ENCODE peak calls at places on chromosomes 12 and 14, in four cellular contexts. One of them, this sample, is unnamed.

GRCh38 chr14:36208690-36209278 is 32.3 kb upstream of the PTCSC3 start:
- DNase-seq in stimulated activated effector memory CD8-positive, alpha-beta T cell treated with anti-CD3 and anti-CD28 coated beads, Interleukin-12 subunit alpha, Interleukin-12 subunit beta, amount 100 ng/mL, for 72 hours: no peak
- DNase-seq in HTR-8/SVneo: no peak
- DNase-seq in A172: no peak
- DNase-seq in this sample: no peak

GRCh38 chr12:68617160-68617926 is 6.6 kb downstream of the RAP1B start:
- DNase-seq in stimulated activated effector memory CD8-positive, alpha-beta T cell treated with anti-CD3 and anti-CD28 coated beads, Interleukin-12 subunit alpha, Interleukin-12 subunit beta, amount 100 ng/mL, for 72 hours: no peak
- DNase-seq in HTR-8/SVneo: no peak
- DNase-seq in A172: no peak
- DNase-seq in this sample: no peak

GRCh38 chr12:66049538-66050282 is 80.8 kb downstream of the LLPH start:
- DNase-seq in stimulated activated effector memory CD8-positive, alpha-beta T cell treated with anti-CD3 and anti-CD28 coated beads, Interleukin-12 subunit alpha, Interleukin-12 subunit beta, amount 100 ng/mL, for 72 hours: no peak
- DNase-seq in HTR-8/SVneo: no peak
- DNase-seq in A172: no peak
- DNase-seq in this sample: no peak

GRCh38 chr14:34190746-34191145 is 239.9 kb upstream of the EGLN3 start:
- DNase-seq in stimulated activated effector memory CD8-positive, alpha-beta T cell treated with anti-CD3 and anti-CD28 coated beads, Interleukin-12 subunit alpha, Interleukin-12 subunit beta, amount 100 ng/mL, for 72 hours: no peak
- DNase-seq in HTR-8/SVneo: no peak
- DNase-seq in A172: no peak
- DNase-seq in this sample: no peak

GRCh38 chr12:2976581-2976996 is 17.4 kb downstream of the TEAD4 start:
- DNase-seq in stimulated activated effector memory CD8-positive, alpha-beta T cell treated with anti-CD3 and anti-CD28 coated beads, Interleukin-12 subunit alpha, Interleukin-12 subunit beta, amount 100 ng/mL, for 72 hours: no peak
- DNase-seq in HTR-8/SVneo: no peak
- DNase-seq in A172: no peak
- DNase-seq in this sample: no peak

GRCh38 chr14:85471156-85471555 is 58.8 kb upstream of the FLRT2 start:
- DNase-seq in stimulated activated effector memory CD8-positive, alpha-beta T cell treated with anti-CD3 and anti-CD28 coated beads, Interleukin-12 subunit alpha, Interleukin-12 subunit beta, amount 100 ng/mL, for 72 hours: no peak
- DNase-seq in HTR-8/SVneo: no peak
- DNase-seq in A172: no peak
- DNase-seq in this sample: peak

GRCh38 chr14:90759370-90760054 is 56.7 kb downstream of the TTC7B start:
- DNase-seq in stimulated activated effector memory CD8-positive, alpha-beta T cell treated with anti-CD3 and anti-CD28 coated beads, Interleukin-12 subunit alpha, Interleukin-12 subunit beta, amount 100 ng/mL, for 72 hours: peak
- DNase-seq in HTR-8/SVneo: no peak
- DNase-seq in A172: no peak
- DNase-seq in this sample: no peak

GRCh38 chr14:65222434-65222833 is 120.1 kb upstream of the MAX start:
- DNase-seq in stimulated activated effector memory CD8-positive, alpha-beta T cell treated with anti-CD3 and anti-CD28 coated beads, Interleukin-12 subunit alpha, Interleukin-12 subunit beta, amount 100 ng/mL, for 72 hours: peak
- DNase-seq in HTR-8/SVneo: peak
- DNase-seq in A172: no peak
- DNase-seq in this sample: peak

GRCh38 chr14:38302966-38303365 is 47.1 kb upstream of the CLEC14A start:
- DNase-seq in stimulated activated effector memory CD8-positive, alpha-beta T cell treated with anti-CD3 and anti-CD28 coated beads, Interleukin-12 subunit alpha, Interleukin-12 subunit beta, amount 100 ng/mL, for 72 hours: no peak
- DNase-seq in HTR-8/SVneo: no peak
- DNase-seq in A172: no peak
- DNase-seq in this sample: no peak

GRCh38 chr12:124747426-124748161 is 116.1 kb downstream of the SCARB1 start:
- DNase-seq in stimulated activated effector memory CD8-positive, alpha-beta T cell treated with anti-CD3 and anti-CD28 coated beads, Interleukin-12 subunit alpha, Interleukin-12 subunit beta, amount 100 ng/mL, for 72 hours: no peak
- DNase-seq in HTR-8/SVneo: peak
- DNase-seq in A172: peak
- DNase-seq in this sample: peak

GRCh38 chr12:77213316-77213715 is 147.9 kb upstream of the E2F7 start:
- DNase-seq in stimulated activated effector memory CD8-positive, alpha-beta T cell treated with anti-CD3 and anti-CD28 coated beads, Interleukin-12 subunit alpha, Interleukin-12 subunit beta, amount 100 ng/mL, for 72 hours: no peak
- DNase-seq in HTR-8/SVneo: no peak
- DNase-seq in A172: no peak
- DNase-seq in this sample: no peak

GRCh38 chr12:84763112-84763511 is 149.5 kb downstream of the SLC6A15 start:
- DNase-seq in stimulated activated effector memory CD8-positive, alpha-beta T cell treated with anti-CD3 and anti-CD28 coated beads, Interleukin-12 subunit alpha, Interleukin-12 subunit beta, amount 100 ng/mL, for 72 hours: no peak
- DNase-seq in HTR-8/SVneo: no peak
- DNase-seq in A172: no peak
- DNase-seq in this sample: no peak

GRCh38 chr12:57037264-57037663 is 12.7 kb downstream of the MYO1A start:
- DNase-seq in stimulated activated effector memory CD8-positive, alpha-beta T cell treated with anti-CD3 and anti-CD28 coated beads, Interleukin-12 subunit alpha, Interleukin-12 subunit beta, amount 100 ng/mL, for 72 hours: no peak
- DNase-seq in HTR-8/SVneo: no peak
- DNase-seq in A172: no peak
- DNase-seq in this sample: no peak

GRCh38 chr12:60977966-60978365 is 1282.2 kb upstream of the USP15 start:
- DNase-seq in stimulated activated effector memory CD8-positive, alpha-beta T cell treated with anti-CD3 and anti-CD28 coated beads, Interleukin-12 subunit alpha, Interleukin-12 subunit beta, amount 100 ng/mL, for 72 hours: no peak
- DNase-seq in HTR-8/SVneo: no peak
- DNase-seq in A172: peak
- DNase-seq in this sample: no peak

GRCh38 chr12:89983622-89984021 is 275.0 kb upstream of the ATP2B1 start:
- DNase-seq in stimulated activated effector memory CD8-positive, alpha-beta T cell treated with anti-CD3 and anti-CD28 coated beads, Interleukin-12 subunit alpha, Interleukin-12 subunit beta, amount 100 ng/mL, for 72 hours: no peak
- DNase-seq in HTR-8/SVneo: no peak
- DNase-seq in A172: no peak
- DNase-seq in this sample: no peak

GRCh38 chr12:3046441-3047200 is 30.6 kb upstream of the TSPAN9 start:
- DNase-seq in stimulated activated effector memory CD8-positive, alpha-beta T cell treated with anti-CD3 and anti-CD28 coated beads, Interleukin-12 subunit alpha, Interleukin-12 subunit beta, amount 100 ng/mL, for 72 hours: no peak
- DNase-seq in HTR-8/SVneo: no peak
- DNase-seq in A172: peak
- DNase-seq in this sample: no peak

GRCh38 chr14:53683229-53683628 is 273.4 kb downstream of the BMP4 start:
- DNase-seq in stimulated activated effector memory CD8-positive, alpha-beta T cell treated with anti-CD3 and anti-CD28 coated beads, Interleukin-12 subunit alpha, Interleukin-12 subunit beta, amount 100 ng/mL, for 72 hours: no peak
- DNase-seq in HTR-8/SVneo: no peak
- DNase-seq in A172: no peak
- DNase-seq in this sample: no peak

GRCh38 chr14:35213869-35214387 is 78.3 kb upstream of the PSMA6 start:
- DNase-seq in stimulated activated effector memory CD8-positive, alpha-beta T cell treated with anti-CD3 and anti-CD28 coated beads, Interleukin-12 subunit alpha, Interleukin-12 subunit beta, amount 100 ng/mL, for 72 hours: no peak
- DNase-seq in HTR-8/SVneo: peak
- DNase-seq in A172: peak
- DNase-seq in this sample: peak

GRCh38 chr14:55611859-55612258 is 31.9 kb downstream of the KTN1 start:
- DNase-seq in stimulated activated effector memory CD8-positive, alpha-beta T cell treated with anti-CD3 and anti-CD28 coated beads, Interleukin-12 subunit alpha, Interleukin-12 subunit beta, amount 100 ng/mL, for 72 hours: no peak
- DNase-seq in HTR-8/SVneo: no peak
- DNase-seq in A172: no peak
- DNase-seq in this sample: no peak

GRCh38 chr12:24534632-24535031 is 414.3 kb downstream of the BCAT1 start:
- DNase-seq in stimulated activated effector memory CD8-positive, alpha-beta T cell treated with anti-CD3 and anti-CD28 coated beads, Interleukin-12 subunit alpha, Interleukin-12 subunit beta, amount 100 ng/mL, for 72 hours: no peak
- DNase-seq in HTR-8/SVneo: no peak
- DNase-seq in A172: no peak
- DNase-seq in this sample: no peak

GRCh38 chr12:65936529-65936911 is 112.2 kb downstream of the HMGA2 start:
- DNase-seq in stimulated activated effector memory CD8-positive, alpha-beta T cell treated with anti-CD3 and anti-CD28 coated beads, Interleukin-12 subunit alpha, Interleukin-12 subunit beta, amount 100 ng/mL, for 72 hours: no peak
- DNase-seq in HTR-8/SVneo: no peak
- DNase-seq in A172: no peak
- DNase-seq in this sample: no peak

GRCh38 chr12:120445911-120446909 is at the start of the genes GATC and TRIAP1:
- DNase-seq in stimulated activated effector memory CD8-positive, alpha-beta T cell treated with anti-CD3 and anti-CD28 coated beads, Interleukin-12 subunit alpha, Interleukin-12 subunit beta, amount 100 ng/mL, for 72 hours: peak
- DNase-seq in HTR-8/SVneo: peak
- DNase-seq in A172: peak
- DNase-seq in this sample: peak

GRCh38 chr12:25959069-25959961 is 833 bp downstream of the RASSF8 start:
- DNase-seq in stimulated activated effector memory CD8-positive, alpha-beta T cell treated with anti-CD3 and anti-CD28 coated beads, Interleukin-12 subunit alpha, Interleukin-12 subunit beta, amount 100 ng/mL, for 72 hours: no peak
- DNase-seq in HTR-8/SVneo: peak
- DNase-seq in A172: peak
- DNase-seq in this sample: peak

GRCh38 chr14:90140956-90141316 is 79.1 kb downstream of the KCNK13 start:
- DNase-seq in stimulated activated effector memory CD8-positive, alpha-beta T cell treated with anti-CD3 and anti-CD28 coated beads, Interleukin-12 subunit alpha, Interleukin-12 subunit beta, amount 100 ng/mL, for 72 hours: no peak
- DNase-seq in HTR-8/SVneo: peak
- DNase-seq in A172: peak
- DNase-seq in this sample: peak

GRCh38 chr12:98863167-98863566 is 218.1 kb downstream of the APAF1 start:
- DNase-seq in stimulated activated effector memory CD8-positive, alpha-beta T cell treated with anti-CD3 and anti-CD28 coated beads, Interleukin-12 subunit alpha, Interleukin-12 subunit beta, amount 100 ng/mL, for 72 hours: no peak
- DNase-seq in HTR-8/SVneo: no peak
- DNase-seq in A172: no peak
- DNase-seq in this sample: no peak

GRCh38 chr14:78875031-78875430 is 704.9 kb downstream of the NRXN3 start:
- DNase-seq in stimulated activated effector memory CD8-positive, alpha-beta T cell treated with anti-CD3 and anti-CD28 coated beads, Interleukin-12 subunit alpha, Interleukin-12 subunit beta, amount 100 ng/mL, for 72 hours: no peak
- DNase-seq in HTR-8/SVneo: no peak
- DNase-seq in A172: no peak
- DNase-seq in this sample: no peak

GRCh38 chr14:66425402-66425801 is 60.8 kb upstream of the CCDC196 start:
- DNase-seq in stimulated activated effector memory CD8-positive, alpha-beta T cell treated with anti-CD3 and anti-CD28 coated beads, Interleukin-12 subunit alpha, Interleukin-12 subunit beta, amount 100 ng/mL, for 72 hours: no peak
- DNase-seq in HTR-8/SVneo: no peak
- DNase-seq in A172: no peak
- DNase-seq in this sample: no peak

GRCh38 chr12:114812858-114813761 is 129.1 kb upstream of the TBX3 start:
- DNase-seq in stimulated activated effector memory CD8-positive, alpha-beta T cell treated with anti-CD3 and anti-CD28 coated beads, Interleukin-12 subunit alpha, Interleukin-12 subunit beta, amount 100 ng/mL, for 72 hours: no peak
- DNase-seq in HTR-8/SVneo: no peak
- DNase-seq in A172: no peak
- DNase-seq in this sample: peak

GRCh38 chr14:74510955-74511354 is 17.4 kb downstream of the ISCA2 start:
- DNase-seq in stimulated activated effector memory CD8-positive, alpha-beta T cell treated with anti-CD3 and anti-CD28 coated beads, Interleukin-12 subunit alpha, Interleukin-12 subunit beta, amount 100 ng/mL, for 72 hours: no peak
- DNase-seq in HTR-8/SVneo: peak
- DNase-seq in A172: peak
- DNase-seq in this sample: no peak

GRCh38 chr14:94139421-94139820 is 10.0 kb upstream of the IFI27L2 start:
- DNase-seq in stimulated activated effector memory CD8-positive, alpha-beta T cell treated with anti-CD3 and anti-CD28 coated beads, Interleukin-12 subunit alpha, Interleukin-12 subunit beta, amount 100 ng/mL, for 72 hours: no peak
- DNase-seq in HTR-8/SVneo: no peak
- DNase-seq in A172: no peak
- DNase-seq in this sample: no peak

GRCh38 chr14:33509927-33510535 is 440.8 kb downstream of the EGLN3 start:
- DNase-seq in stimulated activated effector memory CD8-positive, alpha-beta T cell treated with anti-CD3 and anti-CD28 coated beads, Interleukin-12 subunit alpha, Interleukin-12 subunit beta, amount 100 ng/mL, for 72 hours: no peak
- DNase-seq in HTR-8/SVneo: peak
- DNase-seq in A172: peak
- DNase-seq in this sample: no peak

GRCh38 chr12:10194160-10194559 is 15.3 kb downstream of the TMEM52B start:
- DNase-seq in stimulated activated effector memory CD8-positive, alpha-beta T cell treated with anti-CD3 and anti-CD28 coated beads, Interleukin-12 subunit alpha, Interleukin-12 subunit beta, amount 100 ng/mL, for 72 hours: no peak
- DNase-seq in HTR-8/SVneo: no peak
- DNase-seq in A172: no peak
- DNase-seq in this sample: no peak

This sample was measured in SJSA1.